ENCODE peak calls at places on chromosomes 12 and 14, in eight cellular contexts. One of them, this sample, is unnamed.

GRCh38 chr12:84150226-84150625 is 762.4 kb downstream of the SLC6A15 start:
- DNase-seq in activated CD4-positive, alpha-beta memory T cell treated with anti-CD3 and anti-CD28 coated beads, Interleukin-2, amount 10 ng/mL, durations not matched to agents 7 days and 5 days: no peak
- DNase-seq in germinal center: no peak
- DNase-seq in T-helper 2 cell: no peak
- DNase-seq in hypothalamus: no peak
- DNase-seq in cardiac muscle cell: peak
- DNase-seq in stimulated activated CD4-positive, alpha-beta T cell treated with anti-CD3 and anti-CD28 coated beads, Interleukin-4, amount 100 ng/mL, for 4 hours: no peak
- DNase-seq in stimulated activated CD8-positive, alpha-beta memory T cell treated with anti-CD3 and anti-CD28 coated beads, Interleukin-2, amount 100 ng/mL, for 48 hours: no peak
- DNase-seq in this sample: no peak

GRCh38 chr12:29566441-29566840 is 69.0 kb upstream of the OVCH1 start:
- DNase-seq in stimulated activated CD4-positive, alpha-beta T cell treated with anti-CD3 and anti-CD28 coated beads, Interleukin-4, amount 100 ng/mL, for 4 hours: no peak
- DNase-seq in germinal center: no peak
- DNase-seq in activated CD4-positive, alpha-beta memory T cell treated with anti-CD3 and anti-CD28 coated beads, Interleukin-2, amount 10 ng/mL, durations not matched to agents 7 days and 5 days: no peak
- DNase-seq in cardiac muscle cell: no peak
- DNase-seq in stimulated activated CD8-positive, alpha-beta memory T cell treated with anti-CD3 and anti-CD28 coated beads, Interleukin-2, amount 100 ng/mL, for 48 hours: no peak
- DNase-seq in T-helper 2 cell: no peak
- DNase-seq in hypothalamus: no peak
- DNase-seq in this sample: no peak

GRCh38 chr12:112607427-112607826 is 184.1 kb upstream of the RPH3A start:
- DNase-seq in stimulated activated CD4-positive, alpha-beta T cell treated with anti-CD3 and anti-CD28 coated beads, Interleukin-4, amount 100 ng/mL, for 4 hours: no peak
- DNase-seq in cardiac muscle cell: no peak
- DNase-seq in T-helper 2 cell: no peak
- DNase-seq in activated CD4-positive, alpha-beta memory T cell treated with anti-CD3 and anti-CD28 coated beads, Interleukin-2, amount 10 ng/mL, durations not matched to agents 7 days and 5 days: no peak
- DNase-seq in hypothalamus: no peak
- DNase-seq in germinal center: no peak
- DNase-seq in stimulated activated CD8-positive, alpha-beta memory T cell treated with anti-CD3 and anti-CD28 coated beads, Interleukin-2, amount 100 ng/mL, for 48 hours: no peak
- DNase-seq in this sample: no peak

GRCh38 chr12:123037791-123038190 is 57.3 kb downstream of the ARL6IP4 start:
- DNase-seq in stimulated activated CD4-positive, alpha-beta T cell treated with anti-CD3 and anti-CD28 coated beads, Interleukin-4, amount 100 ng/mL, for 4 hours: no peak
- DNase-seq in germinal center: no peak
- DNase-seq in hypothalamus: no peak
- DNase-seq in activated CD4-positive, alpha-beta memory T cell treated with anti-CD3 and anti-CD28 coated beads, Interleukin-2, amount 10 ng/mL, durations not matched to agents 7 days and 5 days: no peak
- DNase-seq in T-helper 2 cell: no peak
- DNase-seq in stimulated activated CD8-positive, alpha-beta memory T cell treated with anti-CD3 and anti-CD28 coated beads, Interleukin-2, amount 100 ng/mL, for 48 hours: no peak
- DNase-seq in cardiac muscle cell: no peak
- DNase-seq in this sample: no peak

GRCh38 chr14:20460458-20461229 is 590 bp downstream of the PIP4P1 start:
- DNase-seq in stimulated activated CD4-positive, alpha-beta T cell treated with anti-CD3 and anti-CD28 coated beads, Interleukin-4, amount 100 ng/mL, for 4 hours: peak
- DNase-seq in activated CD4-positive, alpha-beta memory T cell treated with anti-CD3 and anti-CD28 coated beads, Interleukin-2, amount 10 ng/mL, durations not matched to agents 7 days and 5 days: peak
- DNase-seq in T-helper 2 cell: peak
- DNase-seq in stimulated activated CD8-positive, alpha-beta memory T cell treated with anti-CD3 and anti-CD28 coated beads, Interleukin-2, amount 100 ng/mL, for 48 hours: no peak
- DNase-seq in cardiac muscle cell: no peak
- DNase-seq in hypothalamus: no peak
- DNase-seq in germinal center: peak
- DNase-seq in this sample: peak

GRCh38 chr12:123056053-123056452 is 75.6 kb downstream of the ARL6IP4 start:
- DNase-seq in activated CD4-positive, alpha-beta memory T cell treated with anti-CD3 and anti-CD28 coated beads, Interleukin-2, amount 10 ng/mL, durations not matched to agents 7 days and 5 days: no peak
- DNase-seq in hypothalamus: no peak
- DNase-seq in germinal center: no peak
- DNase-seq in cardiac muscle cell: no peak
- DNase-seq in T-helper 2 cell: no peak
- DNase-seq in stimulated activated CD4-positive, alpha-beta T cell treated with anti-CD3 and anti-CD28 coated beads, Interleukin-4, amount 100 ng/mL, for 4 hours: no peak
- DNase-seq in stimulated activated CD8-positive, alpha-beta memory T cell treated with anti-CD3 and anti-CD28 coated beads, Interleukin-2, amount 100 ng/mL, for 48 hours: no peak
- DNase-seq in this sample: no peak

GRCh38 chr14:95431199-95432145 is 85.0 kb downstream of the SYNE3 start:
- DNase-seq in hypothalamus: no peak
- DNase-seq in stimulated activated CD8-positive, alpha-beta memory T cell treated with anti-CD3 and anti-CD28 coated beads, Interleukin-2, amount 100 ng/mL, for 48 hours: no peak
- DNase-seq in T-helper 2 cell: no peak
- DNase-seq in activated CD4-positive, alpha-beta memory T cell treated with anti-CD3 and anti-CD28 coated beads, Interleukin-2, amount 10 ng/mL, durations not matched to agents 7 days and 5 days: no peak
- DNase-seq in cardiac muscle cell: peak
- DNase-seq in stimulated activated CD4-positive, alpha-beta T cell treated with anti-CD3 and anti-CD28 coated beads, Interleukin-4, amount 100 ng/mL, for 4 hours: no peak
- DNase-seq in germinal center: peak
- DNase-seq in this sample: no peak

GRCh38 chr14:29955087-29955486 is 27.4 kb upstream of the PRKD1 start:
- DNase-seq in stimulated activated CD4-positive, alpha-beta T cell treated with anti-CD3 and anti-CD28 coated beads, Interleukin-4, amount 100 ng/mL, for 4 hours: no peak
- DNase-seq in germinal center: no peak
- DNase-seq in activated CD4-positive, alpha-beta memory T cell treated with anti-CD3 and anti-CD28 coated beads, Interleukin-2, amount 10 ng/mL, durations not matched to agents 7 days and 5 days: no peak
- DNase-seq in T-helper 2 cell: no peak
- DNase-seq in hypothalamus: no peak
- DNase-seq in stimulated activated CD8-positive, alpha-beta memory T cell treated with anti-CD3 and anti-CD28 coated beads, Interleukin-2, amount 100 ng/mL, for 48 hours: no peak
- DNase-seq in cardiac muscle cell: peak
- DNase-seq in this sample: no peak

GRCh38 chr12:13171921-13172859 is 24.3 kb upstream of the EMP1 start:
- DNase-seq in activated CD4-positive, alpha-beta memory T cell treated with anti-CD3 and anti-CD28 coated beads, Interleukin-2, amount 10 ng/mL, durations not matched to agents 7 days and 5 days: no peak
- DNase-seq in hypothalamus: no peak
- DNase-seq in stimulated activated CD4-positive, alpha-beta T cell treated with anti-CD3 and anti-CD28 coated beads, Interleukin-4, amount 100 ng/mL, for 4 hours: no peak
- DNase-seq in germinal center: no peak
- DNase-seq in T-helper 2 cell: no peak
- DNase-seq in cardiac muscle cell: peak
- DNase-seq in stimulated activated CD8-positive, alpha-beta memory T cell treated with anti-CD3 and anti-CD28 coated beads, Interleukin-2, amount 100 ng/mL, for 48 hours: no peak
- DNase-seq in this sample: no peak

GRCh38 chr14:64464695-64465094 is 604 bp upstream of the AKAP5 start:
- DNase-seq in stimulated activated CD8-positive, alpha-beta memory T cell treated with anti-CD3 and anti-CD28 coated beads, Interleukin-2, amount 100 ng/mL, for 48 hours: no peak
- DNase-seq in activated CD4-positive, alpha-beta memory T cell treated with anti-CD3 and anti-CD28 coated beads, Interleukin-2, amount 10 ng/mL, durations not matched to agents 7 days and 5 days: no peak
- DNase-seq in germinal center: no peak
- DNase-seq in hypothalamus: no peak
- DNase-seq in stimulated activated CD4-positive, alpha-beta T cell treated with anti-CD3 and anti-CD28 coated beads, Interleukin-4, amount 100 ng/mL, for 4 hours: no peak
- DNase-seq in T-helper 2 cell: no peak
- DNase-seq in cardiac muscle cell: no peak
- DNase-seq in this sample: no peak

GRCh38 chr12:46944104-46944503 is 118.3 kb upstream of the SLC38A4 start:
- DNase-seq in hypothalamus: no peak
- DNase-seq in germinal center: no peak
- DNase-seq in activated CD4-positive, alpha-beta memory T cell treated with anti-CD3 and anti-CD28 coated beads, Interleukin-2, amount 10 ng/mL, durations not matched to agents 7 days and 5 days: no peak
- DNase-seq in stimulated activated CD4-positive, alpha-beta T cell treated with anti-CD3 and anti-CD28 coated beads, Interleukin-4, amount 100 ng/mL, for 4 hours: no peak
- DNase-seq in stimulated activated CD8-positive, alpha-beta memory T cell treated with anti-CD3 and anti-CD28 coated beads, Interleukin-2, amount 100 ng/mL, for 48 hours: no peak
- DNase-seq in T-helper 2 cell: no peak
- DNase-seq in cardiac muscle cell: peak
- DNase-seq in this sample: no peak

GRCh38 chr14:21553266-21553665 is 26.6 kb downstream of the OR10G3 start:
- DNase-seq in stimulated activated CD8-positive, alpha-beta memory T cell treated with anti-CD3 and anti-CD28 coated beads, Interleukin-2, amount 100 ng/mL, for 48 hours: no peak
- DNase-seq in stimulated activated CD4-positive, alpha-beta T cell treated with anti-CD3 and anti-CD28 coated beads, Interleukin-4, amount 100 ng/mL, for 4 hours: no peak
- DNase-seq in germinal center: no peak
- DNase-seq in T-helper 2 cell: no peak
- DNase-seq in cardiac muscle cell: no peak
- DNase-seq in activated CD4-positive, alpha-beta memory T cell treated with anti-CD3 and anti-CD28 coated beads, Interleukin-2, amount 10 ng/mL, durations not matched to agents 7 days and 5 days: no peak
- DNase-seq in hypothalamus: no peak
- DNase-seq in this sample: no peak

GRCh38 chr14:84323963-84324362 is 1206.0 kb upstream of the FLRT2 start:
- DNase-seq in hypothalamus: no peak
- DNase-seq in germinal center: no peak
- DNase-seq in stimulated activated CD4-positive, alpha-beta T cell treated with anti-CD3 and anti-CD28 coated beads, Interleukin-4, amount 100 ng/mL, for 4 hours: no peak
- DNase-seq in stimulated activated CD8-positive, alpha-beta memory T cell treated with anti-CD3 and anti-CD28 coated beads, Interleukin-2, amount 100 ng/mL, for 48 hours: no peak
- DNase-seq in cardiac muscle cell: peak
- DNase-seq in activated CD4-positive, alpha-beta memory T cell treated with anti-CD3 and anti-CD28 coated beads, Interleukin-2, amount 10 ng/mL, durations not matched to agents 7 days and 5 days: no peak
- DNase-seq in T-helper 2 cell: no peak
- DNase-seq in this sample: no peak

GRCh38 chr12:13094349-13094748 is 9.1 kb downstream of the GSG1 start:
- DNase-seq in hypothalamus: no peak
- DNase-seq in stimulated activated CD8-positive, alpha-beta memory T cell treated with anti-CD3 and anti-CD28 coated beads, Interleukin-2, amount 100 ng/mL, for 48 hours: no peak
- DNase-seq in T-helper 2 cell: no peak
- DNase-seq in germinal center: no peak
- DNase-seq in stimulated activated CD4-positive, alpha-beta T cell treated with anti-CD3 and anti-CD28 coated beads, Interleukin-4, amount 100 ng/mL, for 4 hours: no peak
- DNase-seq in cardiac muscle cell: peak
- DNase-seq in activated CD4-positive, alpha-beta memory T cell treated with anti-CD3 and anti-CD28 coated beads, Interleukin-2, amount 10 ng/mL, durations not matched to agents 7 days and 5 days: no peak
- DNase-seq in this sample: no peak

GRCh38 chr12:62604856-62605255 is 138.2 kb downstream of the MON2 start:
- DNase-seq in stimulated activated CD4-positive, alpha-beta T cell treated with anti-CD3 and anti-CD28 coated beads, Interleukin-4, amount 100 ng/mL, for 4 hours: no peak
- DNase-seq in germinal center: no peak
- DNase-seq in hypothalamus: no peak
- DNase-seq in T-helper 2 cell: no peak
- DNase-seq in stimulated activated CD8-positive, alpha-beta memory T cell treated with anti-CD3 and anti-CD28 coated beads, Interleukin-2, amount 100 ng/mL, for 48 hours: no peak
- DNase-seq in cardiac muscle cell: peak
- DNase-seq in activated CD4-positive, alpha-beta memory T cell treated with anti-CD3 and anti-CD28 coated beads, Interleukin-2, amount 10 ng/mL, durations not matched to agents 7 days and 5 days: no peak
- DNase-seq in this sample: no peak

GRCh38 chr14:24116111-24116809 is 1.5 kb upstream of the NRL start:
- DNase-seq in stimulated activated CD8-positive, alpha-beta memory T cell treated with anti-CD3 and anti-CD28 coated beads, Interleukin-2, amount 100 ng/mL, for 48 hours: no peak
- DNase-seq in hypothalamus: no peak
- DNase-seq in activated CD4-positive, alpha-beta memory T cell treated with anti-CD3 and anti-CD28 coated beads, Interleukin-2, amount 10 ng/mL, durations not matched to agents 7 days and 5 days: no peak
- DNase-seq in stimulated activated CD4-positive, alpha-beta T cell treated with anti-CD3 and anti-CD28 coated beads, Interleukin-4, amount 100 ng/mL, for 4 hours: no peak
- DNase-seq in germinal center: no peak
- DNase-seq in cardiac muscle cell: no peak
- DNase-seq in T-helper 2 cell: no peak
- DNase-seq in this sample: no peak

GRCh38 chr12:49507139-49507538 is 31.7 kb upstream of the KCNH3 start:
- DNase-seq in activated CD4-positive, alpha-beta memory T cell treated with anti-CD3 and anti-CD28 coated beads, Interleukin-2, amount 10 ng/mL, durations not matched to agents 7 days and 5 days: no peak
- DNase-seq in T-helper 2 cell: no peak
- DNase-seq in cardiac muscle cell: peak
- DNase-seq in hypothalamus: no peak
- DNase-seq in stimulated activated CD8-positive, alpha-beta memory T cell treated with anti-CD3 and anti-CD28 coated beads, Interleukin-2, amount 100 ng/mL, for 48 hours: no peak
- DNase-seq in germinal center: no peak
- DNase-seq in stimulated activated CD4-positive, alpha-beta T cell treated with anti-CD3 and anti-CD28 coated beads, Interleukin-4, amount 100 ng/mL, for 4 hours: no peak
- DNase-seq in this sample: no peak

GRCh38 chr14:84579292-84579691 is 950.7 kb upstream of the FLRT2 start:
- DNase-seq in germinal center: no peak
- DNase-seq in T-helper 2 cell: no peak
- DNase-seq in cardiac muscle cell: no peak
- DNase-seq in hypothalamus: no peak
- DNase-seq in stimulated activated CD4-positive, alpha-beta T cell treated with anti-CD3 and anti-CD28 coated beads, Interleukin-4, amount 100 ng/mL, for 4 hours: no peak
- DNase-seq in stimulated activated CD8-positive, alpha-beta memory T cell treated with anti-CD3 and anti-CD28 coated beads, Interleukin-2, amount 100 ng/mL, for 48 hours: no peak
- DNase-seq in activated CD4-positive, alpha-beta memory T cell treated with anti-CD3 and anti-CD28 coated beads, Interleukin-2, amount 10 ng/mL, durations not matched to agents 7 days and 5 days: no peak
- DNase-seq in this sample: no peak

GRCh38 chr14:53380041-53380440 is 226.9 kb upstream of the DDHD1 start:
- DNase-seq in T-helper 2 cell: no peak
- DNase-seq in activated CD4-positive, alpha-beta memory T cell treated with anti-CD3 and anti-CD28 coated beads, Interleukin-2, amount 10 ng/mL, durations not matched to agents 7 days and 5 days: no peak
- DNase-seq in stimulated activated CD4-positive, alpha-beta T cell treated with anti-CD3 and anti-CD28 coated beads, Interleukin-4, amount 100 ng/mL, for 4 hours: no peak
- DNase-seq in hypothalamus: no peak
- DNase-seq in germinal center: no peak
- DNase-seq in stimulated activated CD8-positive, alpha-beta memory T cell treated with anti-CD3 and anti-CD28 coated beads, Interleukin-2, amount 100 ng/mL, for 48 hours: no peak
- DNase-seq in cardiac muscle cell: no peak
- DNase-seq in this sample: no peak

GRCh38 chr12:43349863-43350262 is 202.1 kb downstream of the ADAMTS20 start:
- DNase-seq in T-helper 2 cell: no peak
- DNase-seq in hypothalamus: no peak
- DNase-seq in activated CD4-positive, alpha-beta memory T cell treated with anti-CD3 and anti-CD28 coated beads, Interleukin-2, amount 10 ng/mL, durations not matched to agents 7 days and 5 days: no peak
- DNase-seq in cardiac muscle cell: peak
- DNase-seq in stimulated activated CD8-positive, alpha-beta memory T cell treated with anti-CD3 and anti-CD28 coated beads, Interleukin-2, amount 100 ng/mL, for 48 hours: no peak
- DNase-seq in stimulated activated CD4-positive, alpha-beta T cell treated with anti-CD3 and anti-CD28 coated beads, Interleukin-4, amount 100 ng/mL, for 4 hours: no peak
- DNase-seq in germinal center: no peak
- DNase-seq in this sample: no peak

GRCh38 chr12:115791331-115791730 is 486.2 kb downstream of the MED13L start:
- DNase-seq in T-helper 2 cell: no peak
- DNase-seq in germinal center: no peak
- DNase-seq in cardiac muscle cell: no peak
- DNase-seq in stimulated activated CD8-positive, alpha-beta memory T cell treated with anti-CD3 and anti-CD28 coated beads, Interleukin-2, amount 100 ng/mL, for 48 hours: no peak
- DNase-seq in activated CD4-positive, alpha-beta memory T cell treated with anti-CD3 and anti-CD28 coated beads, Interleukin-2, amount 10 ng/mL, durations not matched to agents 7 days and 5 days: no peak
- DNase-seq in stimulated activated CD4-positive, alpha-beta T cell treated with anti-CD3 and anti-CD28 coated beads, Interleukin-4, amount 100 ng/mL, for 4 hours: no peak
- DNase-seq in hypothalamus: no peak
- DNase-seq in this sample: no peak

GRCh38 chr14:53670701-53671100 is 285.9 kb downstream of the BMP4 start:
- DNase-seq in T-helper 2 cell: no peak
- DNase-seq in hypothalamus: no peak
- DNase-seq in cardiac muscle cell: peak
- DNase-seq in stimulated activated CD4-positive, alpha-beta T cell treated with anti-CD3 and anti-CD28 coated beads, Interleukin-4, amount 100 ng/mL, for 4 hours: no peak
- DNase-seq in activated CD4-positive, alpha-beta memory T cell treated with anti-CD3 and anti-CD28 coated beads, Interleukin-2, amount 10 ng/mL, durations not matched to agents 7 days and 5 days: no peak
- DNase-seq in stimulated activated CD8-positive, alpha-beta memory T cell treated with anti-CD3 and anti-CD28 coated beads, Interleukin-2, amount 100 ng/mL, for 48 hours: no peak
- DNase-seq in germinal center: no peak
- DNase-seq in this sample: no peak